ENCODE peak calls at places on chromosomes 11 and 22, in nine cellular contexts. One of them, this sample, is unnamed.

GRCh38 chr11:26326793-26327400 is 5.0 kb upstream of the ANO3 start:
- DNase-seq in neuronal stem cell: no peak
- DNase-seq in NT2/D1: no peak
- DNase-seq in SK-N-SH: no peak
- DNase-seq in IMR-90: no peak
- DNase-seq in PC-3: peak; percentile 32
- DNase-seq in HepG2: no peak
- DNase-seq in GM23248: no peak
- DNase-seq in endodermal cell: no peak
- DNase-seq in this sample: no peak

GRCh38 chr11:134636071-134636470 is 224.0 kb upstream of the B3GAT1 start:
- DNase-seq in neuronal stem cell: no peak
- DNase-seq in NT2/D1: no peak
- DNase-seq in SK-N-SH: no peak
- DNase-seq in IMR-90: no peak
- DNase-seq in PC-3: no peak
- DNase-seq in HepG2: no peak
- DNase-seq in GM23248: no peak
- DNase-seq in endodermal cell: peak; percentile 33
- DNase-seq in this sample: no peak

GRCh38 chr11:30445056-30445455 is 122.2 kb downstream of the ARL14EP start:
- DNase-seq in neuronal stem cell: peak; percentile 65
- DNase-seq in NT2/D1: no peak
- DNase-seq in SK-N-SH: no peak
- DNase-seq in IMR-90: no peak
- DNase-seq in PC-3: no peak
- DNase-seq in HepG2: no peak
- DNase-seq in GM23248: no peak
- DNase-seq in endodermal cell: no peak
- DNase-seq in this sample: no peak

GRCh38 chr11:7534030-7534378 is 20.2 kb downstream of the PPFIBP2 start:
- DNase-seq in neuronal stem cell: no peak
- DNase-seq in NT2/D1: no peak
- DNase-seq in SK-N-SH: no peak
- DNase-seq in IMR-90: no peak
- DNase-seq in PC-3: no peak
- DNase-seq in HepG2: no peak
- DNase-seq in GM23248: no peak
- DNase-seq in endodermal cell: no peak
- DNase-seq in this sample: no peak

GRCh38 chr11:74877132-74877531 is 71.8 kb downstream of the XRRA1 start:
- DNase-seq in neuronal stem cell: no peak
- DNase-seq in NT2/D1: peak; percentile 25
- DNase-seq in SK-N-SH: no peak
- DNase-seq in IMR-90: peak; percentile 12
- DNase-seq in PC-3: peak; percentile 31
- DNase-seq in HepG2: no peak
- DNase-seq in GM23248: peak; percentile 11
- DNase-seq in endodermal cell: peak; percentile 58
- DNase-seq in this sample: peak; percentile 7

GRCh38 chr11:64206457-64207246 is at the start of gene FERMT3:
- DNase-seq in neuronal stem cell: no peak
- DNase-seq in NT2/D1: no peak
- DNase-seq in SK-N-SH: peak; percentile 27
- DNase-seq in IMR-90: no peak
- DNase-seq in PC-3: no peak
- DNase-seq in HepG2: no peak
- DNase-seq in GM23248: no peak
- DNase-seq in endodermal cell: no peak
- DNase-seq in this sample: no peak

GRCh38 chr11:109197656-109198055 is 224.3 kb upstream of the C11orf87 start:
- DNase-seq in neuronal stem cell: no peak
- DNase-seq in NT2/D1: no peak
- DNase-seq in SK-N-SH: no peak
- DNase-seq in IMR-90: peak; percentile 7
- DNase-seq in PC-3: no peak
- DNase-seq in HepG2: no peak
- DNase-seq in GM23248: peak; percentile 25
- DNase-seq in endodermal cell: no peak
- DNase-seq in this sample: peak; percentile 12

GRCh38 chr22:47299211-47299878 is 536.9 kb downstream of the TBC1D22A start:
- DNase-seq in neuronal stem cell: no peak
- DNase-seq in NT2/D1: no peak
- DNase-seq in SK-N-SH: peak; percentile 13
- DNase-seq in IMR-90: no peak
- DNase-seq in PC-3: no peak
- DNase-seq in HepG2: no peak
- DNase-seq in GM23248: no peak
- DNase-seq in endodermal cell: no peak
- DNase-seq in this sample: no peak

GRCh38 chr11:127639916-127640315 is 639.3 kb upstream of the KIRREL3 start:
- DNase-seq in neuronal stem cell: no peak
- DNase-seq in NT2/D1: no peak
- DNase-seq in SK-N-SH: no peak
- DNase-seq in IMR-90: peak; percentile 12
- DNase-seq in PC-3: peak; percentile 42
- DNase-seq in HepG2: no peak
- DNase-seq in GM23248: no peak
- DNase-seq in endodermal cell: no peak
- DNase-seq in this sample: no peak

GRCh38 chr11:127643659-127644058 is 643.1 kb upstream of the KIRREL3 start:
- DNase-seq in neuronal stem cell: no peak
- DNase-seq in NT2/D1: no peak
- DNase-seq in SK-N-SH: peak; percentile 41
- DNase-seq in IMR-90: no peak
- DNase-seq in PC-3: no peak
- DNase-seq in HepG2: no peak
- DNase-seq in GM23248: no peak
- DNase-seq in endodermal cell: no peak
- DNase-seq in this sample: no peak

GRCh38 chr11:127644366-127644765 is 643.8 kb upstream of the KIRREL3 start:
- DNase-seq in neuronal stem cell: no peak
- DNase-seq in NT2/D1: no peak
- DNase-seq in SK-N-SH: no peak
- DNase-seq in IMR-90: no peak
- DNase-seq in PC-3: no peak
- DNase-seq in HepG2: no peak
- DNase-seq in GM23248: no peak
- DNase-seq in endodermal cell: no peak
- DNase-seq in this sample: no peak

DNA sequence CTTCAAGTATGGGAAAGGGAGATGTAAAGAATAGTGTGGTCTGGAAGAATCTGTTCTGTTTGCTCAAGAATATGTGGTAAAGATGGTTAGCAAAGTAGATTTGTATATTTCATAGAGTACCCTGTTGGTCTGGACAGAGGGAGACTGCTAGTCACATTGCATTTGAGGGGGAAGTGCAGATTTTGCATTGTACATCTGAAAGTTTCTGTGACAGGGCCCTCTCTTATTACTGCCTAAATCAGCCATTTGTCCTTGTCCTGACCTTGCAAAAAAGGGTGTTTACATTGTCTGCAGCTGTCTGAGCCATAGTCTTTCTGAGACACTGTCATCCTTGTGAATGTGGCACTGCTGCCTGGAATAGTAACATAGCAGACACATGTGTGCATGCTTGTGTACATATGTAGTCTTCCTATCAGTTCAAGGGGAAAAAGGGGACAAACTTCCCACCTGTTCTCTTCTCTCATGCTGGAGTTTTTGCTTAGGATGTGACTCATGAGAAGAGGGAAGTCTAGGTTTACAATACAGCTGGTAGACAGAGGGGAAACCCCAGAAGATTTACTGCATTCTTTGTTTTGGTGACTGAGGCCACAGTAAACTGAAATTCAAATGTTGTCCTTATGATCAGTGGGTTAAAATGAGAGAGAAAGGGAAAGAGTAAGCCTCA is 640.4 kb upstream of the KIRREL3 start:
- DNase-seq in neuronal stem cell: no peak
- DNase-seq in NT2/D1: no peak
- DNase-seq in SK-N-SH: no peak
- DNase-seq in IMR-90: peak; percentile 57
- DNase-seq in PC-3: peak; percentile 37
- DNase-seq in HepG2: no peak
- DNase-seq in GM23248: no peak
- DNase-seq in endodermal cell: no peak
- DNase-seq in this sample: no peak
- H3K9ac ChIP-seq in neuronal stem cell: no peak overlapping the region
- H3K9ac ChIP-seq in NT2/D1: no peak overlapping the region
- H3K9ac ChIP-seq in SK-N-SH: no peak overlapping the region
- H3K9ac ChIP-seq in IMR-90: no peak overlapping the region
- H3K9ac ChIP-seq in PC-3: no peak overlapping the region
- H3K9ac ChIP-seq in HepG2: no peak overlapping the region
- H3K9ac ChIP-seq in GM23248: no peak overlapping the region
- H3K9ac ChIP-seq in endodermal cell: no peak overlapping the region
- H3K9ac ChIP-seq in this sample: no peak overlapping the region

DNA sequence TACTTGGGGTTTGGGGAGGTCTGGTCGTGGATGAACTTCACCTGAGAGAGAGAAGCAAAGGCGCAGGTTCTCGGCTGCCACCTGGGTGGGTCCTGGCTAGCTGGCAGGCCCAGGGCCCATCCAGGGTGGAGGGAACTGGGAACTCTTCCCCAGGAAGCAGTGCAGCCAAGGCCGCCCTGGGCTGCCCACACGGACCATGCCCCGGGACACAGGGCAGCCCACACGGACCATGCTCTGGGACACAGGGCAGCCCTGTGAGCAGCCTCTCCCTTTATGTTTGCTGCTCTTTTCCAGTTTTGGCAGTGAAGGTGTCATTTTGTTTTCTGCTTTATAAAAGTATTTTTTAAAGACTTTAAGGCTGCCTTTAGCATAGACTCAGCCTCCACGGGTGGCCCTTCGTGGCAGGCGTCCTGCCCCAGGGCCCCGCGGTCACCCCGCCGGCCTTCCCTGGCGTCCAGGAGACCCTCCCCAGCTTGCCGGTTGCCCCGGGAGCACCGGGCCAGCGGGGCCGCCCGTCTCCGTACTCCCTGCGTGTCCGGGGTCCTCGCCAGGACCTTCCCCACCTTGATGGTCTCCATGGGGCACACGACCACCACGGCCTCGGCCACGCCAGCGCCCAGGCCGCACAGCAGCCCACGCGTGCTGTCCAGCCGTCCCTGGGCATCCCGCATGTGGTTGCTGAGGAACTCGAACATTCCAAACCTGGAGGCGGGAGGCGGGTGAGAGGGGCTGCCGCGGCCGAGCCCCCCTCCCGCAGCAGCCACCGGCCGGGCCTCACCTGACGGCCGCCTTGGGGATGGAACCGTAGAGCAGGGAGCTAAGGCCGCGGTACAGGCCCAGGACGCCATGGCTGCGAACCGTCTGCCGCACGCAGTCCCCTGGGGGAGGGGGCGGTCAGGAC is 1.1 kb downstream of the SLC25A1 start:
- DNase-seq in neuronal stem cell: no peak
- DNase-seq in NT2/D1: no peak
- DNase-seq in SK-N-SH: no peak
- DNase-seq in IMR-90: no peak
- DNase-seq in PC-3: no peak
- DNase-seq in HepG2: no peak
- DNase-seq in GM23248: peak; percentile 36
- DNase-seq in endodermal cell: peak; percentile 54
- DNase-seq in this sample: peak; percentile 18
- H3K9ac ChIP-seq in neuronal stem cell: peak overlapping the region; percentile 98
- H3K9ac ChIP-seq in NT2/D1: peak overlapping the region; percentile 90
- H3K9ac ChIP-seq in SK-N-SH: peak overlapping the region; percentile 80
- H3K9ac ChIP-seq in IMR-90: peak overlapping the region; percentile 87
- H3K9ac ChIP-seq in PC-3: peak overlapping the region; percentile 81
- H3K9ac ChIP-seq in HepG2: peak overlapping the region; percentile 90
- H3K9ac ChIP-seq in GM23248: peak overlapping the region; percentile 79
- H3K9ac ChIP-seq in endodermal cell: no peak overlapping the region
- H3K9ac ChIP-seq in this sample: peak overlapping the region; percentile 92

DNA sequence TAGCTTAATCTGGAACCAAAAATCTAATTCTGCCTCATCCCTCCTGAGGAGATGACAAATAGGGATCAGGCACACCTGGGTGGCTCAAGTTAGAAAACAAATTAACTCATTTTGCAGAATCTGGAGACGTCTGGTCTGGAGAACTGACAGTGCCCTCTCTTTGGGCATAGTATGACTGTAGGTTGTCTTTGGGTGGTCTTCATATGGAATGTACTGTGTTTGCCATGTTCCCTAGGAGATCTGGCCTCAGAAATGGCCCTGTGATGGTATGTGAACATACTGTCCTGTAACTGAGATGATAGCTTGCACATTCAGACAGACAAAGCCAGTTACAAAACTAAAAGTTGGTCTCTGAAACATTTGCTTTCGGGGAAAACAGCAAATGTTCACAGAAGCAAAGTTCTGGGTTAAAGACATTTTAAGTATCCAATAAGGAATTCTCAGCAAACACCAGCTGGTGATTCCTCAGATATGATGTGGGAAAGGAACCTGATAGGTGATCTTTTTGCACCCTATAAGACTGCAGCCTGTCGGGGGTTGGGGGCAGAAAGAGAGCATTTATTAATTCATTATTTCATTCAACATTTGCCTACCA is 29.7 kb downstream of the CD44 start:
- DNase-seq in neuronal stem cell: no peak
- DNase-seq in NT2/D1: no peak
- DNase-seq in SK-N-SH: no peak
- DNase-seq in IMR-90: no peak
- DNase-seq in PC-3: no peak
- DNase-seq in HepG2: no peak
- DNase-seq in GM23248: no peak
- DNase-seq in endodermal cell: no peak
- DNase-seq in this sample: no peak
- H3K9ac ChIP-seq in neuronal stem cell: no peak overlapping the region
- H3K9ac ChIP-seq in NT2/D1: no peak overlapping the region
- H3K9ac ChIP-seq in SK-N-SH: no peak overlapping the region
- H3K9ac ChIP-seq in IMR-90: no peak overlapping the region
- H3K9ac ChIP-seq in PC-3: no peak overlapping the region
- H3K9ac ChIP-seq in HepG2: no peak overlapping the region
- H3K9ac ChIP-seq in GM23248: peak overlapping the region; percentile 82
- H3K9ac ChIP-seq in endodermal cell: no peak overlapping the region
- H3K9ac ChIP-seq in this sample: peak overlapping the region; percentile 85

GRCh38 chr11:103378931-103379330 is 269.7 kb downstream of the DYNC2H1 start:
- DNase-seq in neuronal stem cell: no peak
- DNase-seq in NT2/D1: no peak
- DNase-seq in SK-N-SH: no peak
- DNase-seq in IMR-90: no peak
- DNase-seq in PC-3: no peak
- DNase-seq in HepG2: no peak
- DNase-seq in GM23248: peak; percentile 31
- DNase-seq in endodermal cell: no peak
- DNase-seq in this sample: peak; percentile 66

GRCh38 chr11:103380031-103380430 is 270.8 kb downstream of the DYNC2H1 start:
- DNase-seq in neuronal stem cell: no peak
- DNase-seq in NT2/D1: no peak
- DNase-seq in SK-N-SH: no peak
- DNase-seq in IMR-90: peak; percentile 70
- DNase-seq in PC-3: peak; percentile 27
- DNase-seq in HepG2: no peak
- DNase-seq in GM23248: no peak
- DNase-seq in endodermal cell: no peak
- DNase-seq in this sample: no peak

DNA sequence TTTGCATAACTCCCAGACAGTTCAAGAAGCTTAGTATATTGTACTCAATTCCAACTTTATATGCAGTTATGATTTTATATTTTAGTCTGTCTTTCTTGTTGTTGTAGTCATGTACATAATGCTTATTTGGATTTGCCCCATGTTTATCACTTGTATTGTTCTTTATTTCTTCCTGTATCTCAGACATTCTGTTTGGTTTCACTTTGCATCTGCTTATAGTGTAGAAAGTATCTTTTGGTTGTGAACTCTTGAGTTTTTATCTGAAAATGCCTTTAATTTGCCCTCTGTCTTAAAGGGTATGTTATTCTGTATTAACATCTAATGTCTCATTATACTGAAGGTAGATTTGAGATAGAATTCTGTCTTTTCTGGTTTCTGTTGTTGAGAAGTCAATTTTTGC is 275.4 kb downstream of the DYNC2H1 start:
- DNase-seq in neuronal stem cell: no peak
- DNase-seq in NT2/D1: no peak
- DNase-seq in SK-N-SH: no peak
- DNase-seq in IMR-90: no peak
- DNase-seq in PC-3: no peak
- DNase-seq in HepG2: no peak
- DNase-seq in GM23248: peak; percentile 16
- DNase-seq in endodermal cell: no peak
- DNase-seq in this sample: peak; percentile 41
- H3K9ac ChIP-seq in neuronal stem cell: no peak overlapping the region
- H3K9ac ChIP-seq in NT2/D1: no peak overlapping the region
- H3K9ac ChIP-seq in SK-N-SH: peak overlapping the region; percentile 33
- H3K9ac ChIP-seq in IMR-90: no peak overlapping the region
- H3K9ac ChIP-seq in PC-3: no peak overlapping the region
- H3K9ac ChIP-seq in HepG2: no peak overlapping the region
- H3K9ac ChIP-seq in GM23248: peak overlapping the region; percentile 34
- H3K9ac ChIP-seq in endodermal cell: no peak overlapping the region
- H3K9ac ChIP-seq in this sample: peak overlapping the region; percentile 62

This sample was measured in adipocyte.